ENCODE peak calls at places on chromosomes 3 and 15, in four cellular contexts. Z is GM12891, A is K562, C is GM12878. N is an unnamed sample.

GRCh38 chr15:47756872-47757271 is 39.6 kb downstream of the SEMA6D start:
- DNase-seq in Z (no peak), C (no peak), A (no peak), N (no peak)

GRCh38 chr3:181629029-181629428 is 82.7 kb upstream of the SOX2 start:
- DNase-seq in Z (no peak), C (no peak), A (no peak), N (no peak)

GRCh38 chr15:45378149-45378912 is at the start of gene GATM:
- DNase-seq in Z (peak; percentile 84), C (peak; percentile 66), A (no peak), N (peak; percentile 27)

GRCh38 chr3:10192953-10193691 is 28.4 kb downstream of the IRAK2 start:
- DNase-seq in A (peak; percentile 48), Z (no peak), C (peak; percentile 91), N (no peak)

GRCh38 chr3:183579967-183580720 is 24.6 kb upstream of the KLHL6 start:
- DNase-seq in A (no peak), C (no peak), Z (no peak), N (no peak)

GRCh38 chr3:142445816-142446254 is 2.0 kb downstream of the XRN1 start:
- DNase-seq in A (no peak), Z (peak; percentile 24), C (peak; percentile 44), N (peak; percentile 9)

GRCh38 chr15:38564557-38565286 is at the start of gene RASGRP1:
- DNase-seq in A (peak; percentile 62), C (no peak), Z (peak; percentile 73), N (peak; percentile 41)

GRCh38 chr3:160801386-160802118 is 45.5 kb downstream of the PPM1L start:
- DNase-seq in C (no peak), A (no peak), Z (no peak), N (no peak)

GRCh38 chr15:73677146-73677607 is 7.0 kb upstream of the CD276 start:
- DNase-seq in C (no peak), A (peak; percentile 49), Z (no peak), N (peak; percentile 30)

GRCh38 chr3:26714485-26714884 is 91.9 kb downstream of the LRRC3B start:
- DNase-seq in C (no peak), A (no peak), Z (no peak), N (no peak)

GRCh38 chr3:123559040-123559861 is 25.6 kb downstream of the HACD2 start:
- DNase-seq in C (no peak), Z (no peak), A (peak; percentile 36), N (peak; percentile 19)

GRCh38 chr3:46361408-46362283 is 7.7 kb downstream of the CCR2 start:
- DNase-seq in C (no peak), A (no peak), Z (no peak), N (peak; percentile 90)
- TF ChIP-seq SPI1 in C (no peak), A (no peak), Z (no peak), N (peak; percentile 20)

DNA sequence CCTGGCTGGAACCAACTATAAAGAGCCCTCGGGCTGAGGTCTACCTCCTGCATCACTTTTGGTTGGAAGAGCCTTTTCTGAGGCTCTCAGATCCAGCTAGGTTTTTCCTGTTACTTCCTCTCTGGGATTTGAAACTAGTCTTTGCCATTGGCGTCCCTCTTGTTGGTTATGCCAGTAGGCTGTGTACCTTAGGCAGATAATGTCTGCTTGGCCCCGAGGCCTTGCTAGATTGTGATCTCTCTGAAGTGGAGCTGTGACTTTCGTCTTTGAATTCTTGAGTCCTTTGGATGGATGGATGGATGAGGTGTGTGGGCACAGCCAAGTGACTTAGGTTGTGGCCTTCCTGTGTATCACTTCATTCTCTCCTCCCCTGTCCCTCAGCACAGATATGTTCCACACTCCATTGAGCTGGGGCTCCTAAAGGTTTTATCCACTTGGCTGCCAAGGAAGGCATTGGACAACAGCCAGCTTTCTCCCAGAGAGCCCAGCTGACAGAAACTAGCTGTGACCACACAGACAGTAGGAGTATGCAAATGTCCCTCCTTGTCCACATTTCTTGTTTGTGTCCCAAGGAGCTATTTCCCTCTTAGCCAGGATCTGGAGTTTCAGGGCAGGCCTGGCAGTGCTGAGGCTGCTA is 7.9 kb upstream of the DNAJC17 start:
- DNase-seq in A (no peak), C (no peak), Z (no peak), N (no peak)
- TF ChIP-seq SPI1 in A (no peak), C (no peak), Z (no peak), N (no peak)

GRCh38 chr15:95025924-95026728 is 794.8 kb downstream of the MCTP2 start:
- DNase-seq in C (no peak), Z (no peak), A (peak; percentile 60), N (peak; percentile 59)
- TF ChIP-seq SPI1 in C (no peak), Z (no peak), A (no peak), N (no peak)

DNA sequence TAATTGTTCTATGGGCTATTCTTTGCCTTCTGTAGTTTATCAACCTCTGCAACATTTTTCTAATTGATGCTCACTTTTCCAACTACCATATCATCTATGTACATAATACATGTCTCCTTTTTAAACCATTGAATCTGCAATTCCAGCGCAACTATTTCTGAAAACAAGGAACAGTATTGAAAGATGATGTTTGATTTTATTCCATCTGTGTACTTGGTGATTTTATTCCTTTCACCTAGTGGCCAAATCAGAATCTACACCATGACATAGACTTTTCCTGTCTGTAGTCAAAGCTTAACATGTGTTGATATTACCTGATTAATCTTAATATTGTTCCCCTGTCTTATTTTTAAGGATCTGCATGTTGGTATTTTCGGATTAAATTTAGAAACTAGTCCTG is 13.0 kb downstream of the NKTR start:
- DNase-seq in A (peak; percentile 39), Z (no peak), C (no peak), N (no peak)
- TF ChIP-seq SPI1 in A (no peak), Z (no peak), C (no peak), N (no peak)

DNA sequence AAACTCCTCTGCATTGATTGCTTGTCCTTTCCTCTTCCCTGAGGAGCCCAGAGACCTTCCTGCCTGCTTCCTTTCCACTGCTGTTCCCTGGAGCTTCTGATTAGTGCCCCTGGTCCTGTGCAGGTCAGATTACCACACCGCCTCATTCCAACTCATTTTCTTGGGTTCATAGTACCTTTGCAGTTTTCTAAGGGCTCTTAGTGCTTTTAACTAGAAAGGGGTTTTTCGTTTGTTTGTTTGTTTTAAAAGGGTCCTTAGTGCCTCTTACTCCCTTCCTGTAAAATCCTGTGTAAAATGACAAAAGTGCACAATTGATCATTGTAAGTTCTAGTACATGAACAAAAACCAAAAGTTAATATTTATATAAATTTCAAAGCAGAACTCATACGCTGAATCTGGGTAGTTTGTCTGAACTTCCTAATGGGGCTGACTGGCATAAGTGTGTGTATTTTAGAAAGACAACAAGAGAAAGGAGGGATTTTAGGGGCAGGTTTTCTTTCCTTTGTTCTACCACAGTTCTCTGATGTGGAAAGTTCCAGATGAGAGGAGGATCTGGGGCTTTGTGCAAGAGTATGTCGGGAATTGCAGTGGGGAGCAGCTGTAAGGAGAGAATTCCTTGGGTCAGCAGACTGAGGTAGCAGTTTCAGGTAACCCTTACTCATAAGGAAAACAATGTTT is 30.6 kb downstream of the SNRK start:
- DNase-seq in C (no peak), Z (no peak), A (no peak), N (no peak)
- TF ChIP-seq SPI1 in C (no peak), Z (no peak), A (no peak), N (no peak)